ENCODE peak calls at places on chromosomes 12 and 14, in five cellular contexts. One of them, this sample, is unnamed.

GRCh38 chr14:80387563-80387981 is 176.3 kb upstream of the DIO2 start:
- DNase-seq in CD8-positive, alpha-beta memory T cell: no peak
- DNase-seq in GM04504: no peak
- DNase-seq in right cardiac atrium: no peak
- DNase-seq in heart right ventricle: no peak
- DNase-seq in this sample: no peak

GRCh38 chr12:54431911-54432814 is 13.1 kb upstream of the ITGA5 start:
- DNase-seq in CD8-positive, alpha-beta memory T cell: no peak
- DNase-seq in GM04504: peak; percentile 69
- DNase-seq in right cardiac atrium: peak; percentile 89
- DNase-seq in heart right ventricle: peak; percentile 68
- DNase-seq in this sample: no peak

GRCh38 chr14:74634964-74635363 is 22.9 kb upstream of the LTBP2 start:
- DNase-seq in CD8-positive, alpha-beta memory T cell: no peak
- DNase-seq in GM04504: no peak
- DNase-seq in right cardiac atrium: no peak
- DNase-seq in heart right ventricle: no peak
- DNase-seq in this sample: no peak

GRCh38 chr14:75587388-75587787 is 9.0 kb downstream of the FLVCR2 start:
- DNase-seq in CD8-positive, alpha-beta memory T cell: no peak
- DNase-seq in GM04504: no peak
- DNase-seq in right cardiac atrium: no peak
- DNase-seq in heart right ventricle: no peak
- DNase-seq in this sample: no peak

GRCh38 chr14:24852312-24853060 is 197.5 kb downstream of the STXBP6 start:
- DNase-seq in CD8-positive, alpha-beta memory T cell: no peak
- DNase-seq in GM04504: no peak
- DNase-seq in right cardiac atrium: no peak
- DNase-seq in heart right ventricle: no peak
- DNase-seq in this sample: no peak

GRCh38 chr12:63351370-63351769 is 200.4 kb upstream of the AVPR1A start:
- DNase-seq in CD8-positive, alpha-beta memory T cell: no peak
- DNase-seq in GM04504: no peak
- DNase-seq in right cardiac atrium: no peak
- DNase-seq in heart right ventricle: no peak
- DNase-seq in this sample: no peak

GRCh38 chr14:75438486-75439080 is 10.8 kb downstream of the JDP2 start:
- DNase-seq in CD8-positive, alpha-beta memory T cell: no peak
- DNase-seq in GM04504: no peak
- DNase-seq in right cardiac atrium: no peak
- DNase-seq in heart right ventricle: no peak
- DNase-seq in this sample: no peak

GRCh38 chr14:98799891-98800290 is 472.1 kb downstream of the BCL11B start:
- DNase-seq in CD8-positive, alpha-beta memory T cell: no peak
- DNase-seq in GM04504: no peak
- DNase-seq in right cardiac atrium: no peak
- DNase-seq in heart right ventricle: no peak
- DNase-seq in this sample: no peak

GRCh38 chr14:57008534-57008933 is 198.3 kb upstream of the OTX2 start:
- DNase-seq in CD8-positive, alpha-beta memory T cell: no peak
- DNase-seq in GM04504: no peak
- DNase-seq in right cardiac atrium: no peak
- DNase-seq in heart right ventricle: no peak
- DNase-seq in this sample: no peak

This sample was measured in Right ventricle myocardium inferior.